ENCODE peak calls at places on chromosomes 3 and 15, in four cellular contexts. D is breast epithelium, N is psoas muscle, L is neural progenitor cell. T is an unnamed sample.

GRCh38 chr3:189269356-189269755 is 97.6 kb downstream of the TPRG1 start:
- DNase-seq in D (no peak), N (no peak), L (no peak), T (no peak)

GRCh38 chr3:168155207-168155785 is 59.6 kb upstream of the GOLIM4 start:
- DNase-seq in D (no peak), N (no peak), L (no peak), T (no peak)

GRCh38 chr15:31215490-31216209 is 111.0 kb upstream of the KLF13 start:
- DNase-seq in D (peak), N (peak), L (peak), T (peak)

GRCh38 chr15:74422723-74423442 is 10.9 kb downstream of the SEMA7A start:
- DNase-seq in D (peak), N (no peak), L (peak), T (no peak)

GRCh38 chr15:64017082-64017588 is 29.1 kb downstream of the DAPK2 start:
- DNase-seq in D (no peak), N (no peak), L (no peak), T (no peak)

GRCh38 chr3:114800272-114800671 is 346.8 kb downstream of the ZBTB20 start:
- DNase-seq in D (no peak), N (no peak), L (no peak), T (no peak)

GRCh38 chr3:160754371-160754854 is 1.6 kb upstream of the PPM1L start:
- DNase-seq in D (no peak), N (peak), L (peak), T (peak)

GRCh38 chr15:70291696-70292510 is 194.2 kb upstream of the TLE3 start:
- DNase-seq in D (peak), N (no peak), L (no peak), T (no peak)

GRCh38 chr3:182092662-182093262 is 381.0 kb downstream of the SOX2 start:
- DNase-seq in D (no peak), N (no peak), L (peak), T (no peak)

GRCh38 chr3:66531256-66531655 is 30.4 kb upstream of the LRIG1 start:
- DNase-seq in D (no peak), N (no peak), L (peak), T (no peak)

GRCh38 chr3:40464339-40465110 is 7.4 kb downstream of the RPL14 start:
- DNase-seq in D (no peak), N (no peak), L (no peak), T (no peak)

GRCh38 chr3:50341996-50342732 is 1.5 kb upstream of the RASSF1 start:
- DNase-seq in D (no peak), N (no peak), L (no peak), T (no peak)

GRCh38 chr3:187085933-187086332 is 53.4 kb downstream of the RPL39L start:
- DNase-seq in D (no peak), N (no peak), L (no peak), T (no peak)

GRCh38 chr3:73759290-73759689 is 134.5 kb upstream of the PDZRN3 start:
- DNase-seq in D (no peak), N (no peak), L (no peak), T (no peak)

GRCh38 chr15:63628123-63628822 is 31.1 kb downstream of the FBXL22 start:
- DNase-seq in D (peak), N (no peak), L (no peak), T (no peak)

GRCh38 chr3:120258009-120258408 is 27.0 kb downstream of the GPR156 start:
- DNase-seq in D (no peak), N (no peak), L (no peak), T (no peak)

GRCh38 chr3:161548301-161548700 is 51.7 kb downstream of the OTOL1 start:
- DNase-seq in D (no peak), N (no peak), L (no peak), T (no peak)

GRCh38 chr3:179942560-179943075 is 94.1 kb downstream of the PEX5L start:
- DNase-seq in D (no peak), N (no peak), L (no peak), T (no peak)

GRCh38 chr3:183061431-183062172 is 37.7 kb downstream of the MCCC1 start:
- DNase-seq in D (no peak), N (no peak), L (no peak), T (no peak)

GRCh38 chr3:150760431-150761200 is 2.4 kb downstream of the SIAH2 start:
- DNase-seq in D (no peak), N (no peak), L (no peak), T (no peak)

GRCh38 chr3:110664148-110664547 is 407.5 kb upstream of the NECTIN3 start:
- DNase-seq in D (no peak), N (no peak), L (no peak), T (no peak)

GRCh38 chr15:73053398-73053723 is 1.1 kb downstream of the NEO1 start:
- DNase-seq in D (no peak), N (no peak), L (peak), T (no peak)

GRCh38 chr15:91152896-91153581 is 53.0 kb downstream of the SV2B start:
- DNase-seq in D (no peak), N (no peak), L (no peak), T (no peak)

DNA sequence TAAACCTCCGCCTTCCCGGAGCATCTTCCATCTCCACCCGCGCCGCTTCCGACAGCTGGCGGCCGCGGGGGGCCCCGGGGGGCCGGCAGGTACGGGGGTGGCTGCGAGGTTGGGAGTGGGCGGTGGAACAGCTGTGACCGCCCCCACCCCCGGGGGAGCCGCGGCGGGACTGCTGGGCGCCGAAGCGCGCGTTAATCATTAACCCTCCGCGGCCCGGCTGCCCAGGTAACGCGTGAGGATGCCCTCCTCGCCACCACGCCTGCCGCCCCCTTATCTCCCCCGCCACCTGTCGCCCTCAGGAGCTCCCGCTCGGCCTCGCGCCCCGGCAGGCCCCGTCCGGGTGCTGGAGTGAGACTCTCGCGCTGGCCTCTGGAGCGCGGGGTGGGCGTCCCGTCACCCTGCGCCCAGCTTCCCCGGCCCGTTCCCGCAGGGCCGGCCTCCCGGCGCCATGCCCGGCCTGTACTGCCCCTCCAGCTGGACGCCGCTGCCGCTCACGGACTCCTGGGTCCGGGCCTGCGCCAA is 757 bp downstream of the VWA5B2 start:
- DNase-seq in D (no peak), N (no peak), L (peak), T (no peak)
- H3K4me3 ChIP-seq in D (peak), N (peak), L (peak), T (peak)

DNA sequence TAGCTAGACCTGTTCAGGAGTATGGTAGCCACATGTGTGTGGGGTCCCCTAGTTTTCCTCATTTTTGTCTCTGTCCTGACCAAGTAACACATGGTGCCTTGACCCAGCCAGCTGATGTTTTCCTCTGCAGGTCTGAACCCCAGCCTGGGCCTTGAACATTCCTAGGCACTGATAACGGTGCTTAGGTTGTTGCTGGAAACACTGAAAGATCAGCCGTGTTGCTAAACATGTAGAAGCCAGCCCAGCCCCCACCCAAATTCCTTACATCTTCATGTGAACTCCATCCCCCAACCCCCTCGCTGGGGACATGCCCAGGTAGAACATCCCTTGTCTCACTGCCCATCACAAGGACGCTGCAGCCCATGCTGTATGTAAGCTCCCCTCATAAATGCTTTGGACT is 18.7 kb downstream of the RTP3 start:
- DNase-seq in D (no peak), N (no peak), L (no peak), T (peak)
- H3K4me3 ChIP-seq in D (no peak), N (no peak), L (no peak), T (no peak)

GRCh38 chr3:69763976-69764851 is 24.9 kb downstream of the MITF start:
- DNase-seq in D (no peak), N (no peak), L (no peak), T (no peak)
- H3K4me3 ChIP-seq in D (no peak), N (peak), L (no peak), T (no peak)

DNA sequence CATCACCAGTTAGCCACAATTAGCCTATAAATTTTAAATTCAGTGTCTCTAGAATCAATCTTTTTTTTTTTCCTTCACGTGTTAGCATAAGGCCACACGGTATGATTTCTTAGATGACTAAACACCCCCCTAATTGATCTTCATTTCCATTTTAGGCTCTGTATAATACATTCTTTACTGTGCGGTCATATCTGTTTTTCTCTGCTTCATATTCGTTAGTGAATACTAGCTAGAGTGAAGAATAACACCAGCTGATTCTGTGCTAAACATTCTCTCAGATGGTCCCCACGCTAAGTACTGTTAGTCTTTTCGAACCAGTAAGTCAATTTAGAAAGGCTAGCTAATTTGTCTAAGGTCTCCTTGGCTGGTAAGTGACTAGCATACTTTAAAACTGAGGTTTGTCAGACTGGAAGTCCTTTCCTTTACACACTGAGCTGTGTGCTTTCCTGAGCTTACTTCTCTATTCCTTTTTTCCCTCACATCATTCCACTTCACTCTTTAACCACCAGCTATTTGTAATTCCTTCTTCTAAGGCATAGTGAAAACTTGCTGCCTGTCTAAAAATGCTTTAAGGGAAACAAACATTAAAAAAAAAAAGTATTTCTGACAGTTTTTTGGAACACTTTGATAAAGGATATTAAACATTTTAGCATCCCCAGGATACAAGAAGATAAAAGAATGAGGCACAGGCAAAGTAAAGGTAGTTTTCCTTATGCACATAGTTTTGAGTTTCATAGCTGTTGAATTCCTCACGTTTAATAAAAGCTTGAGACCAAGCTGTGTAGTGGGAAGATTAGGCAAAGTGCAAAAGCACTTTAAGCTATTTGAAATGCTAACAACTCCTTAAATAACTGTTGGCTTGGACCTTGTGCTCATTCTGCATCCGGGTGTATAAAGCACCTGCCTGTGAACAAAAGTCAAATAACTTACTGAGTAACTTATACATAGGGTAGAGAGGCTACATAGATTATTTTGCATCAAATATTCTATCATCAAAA is 17.1 kb downstream of the ZFAND6 start:
- DNase-seq in D (no peak), N (no peak), L (no peak), T (no peak)
- H3K4me3 ChIP-seq in D (no peak), N (no peak), L (no peak), T (no peak)

GRCh38 chr3:190686011-190686410 is 172.1 kb downstream of the IL1RAP start:
- DNase-seq in D (no peak), N (no peak), L (no peak), T (no peak)

DNA sequence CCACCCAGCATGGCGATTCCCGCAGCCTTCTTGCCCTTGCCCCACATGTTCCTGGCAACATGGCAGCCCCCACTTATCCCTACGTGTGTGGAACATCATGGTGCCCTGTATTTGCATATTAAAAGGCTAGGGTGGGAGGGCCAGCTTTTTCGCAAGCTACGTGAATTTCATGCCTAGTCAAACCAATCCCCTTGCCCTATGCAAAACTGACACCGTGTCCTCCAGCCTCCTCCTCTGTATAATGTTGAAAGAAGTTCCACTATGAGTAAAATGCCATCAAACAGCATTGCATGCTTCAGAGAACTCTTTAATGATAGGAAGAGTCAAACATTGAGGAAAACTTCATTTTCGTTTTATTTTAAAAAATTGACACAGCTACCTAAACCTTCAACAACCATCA is 170.9 kb downstream of the IL1RAP start:
- DNase-seq in D (no peak), N (no peak), L (no peak), T (no peak)
- H3K4me3 ChIP-seq in D (no peak), N (no peak), L (no peak), T (no peak)

DNA sequence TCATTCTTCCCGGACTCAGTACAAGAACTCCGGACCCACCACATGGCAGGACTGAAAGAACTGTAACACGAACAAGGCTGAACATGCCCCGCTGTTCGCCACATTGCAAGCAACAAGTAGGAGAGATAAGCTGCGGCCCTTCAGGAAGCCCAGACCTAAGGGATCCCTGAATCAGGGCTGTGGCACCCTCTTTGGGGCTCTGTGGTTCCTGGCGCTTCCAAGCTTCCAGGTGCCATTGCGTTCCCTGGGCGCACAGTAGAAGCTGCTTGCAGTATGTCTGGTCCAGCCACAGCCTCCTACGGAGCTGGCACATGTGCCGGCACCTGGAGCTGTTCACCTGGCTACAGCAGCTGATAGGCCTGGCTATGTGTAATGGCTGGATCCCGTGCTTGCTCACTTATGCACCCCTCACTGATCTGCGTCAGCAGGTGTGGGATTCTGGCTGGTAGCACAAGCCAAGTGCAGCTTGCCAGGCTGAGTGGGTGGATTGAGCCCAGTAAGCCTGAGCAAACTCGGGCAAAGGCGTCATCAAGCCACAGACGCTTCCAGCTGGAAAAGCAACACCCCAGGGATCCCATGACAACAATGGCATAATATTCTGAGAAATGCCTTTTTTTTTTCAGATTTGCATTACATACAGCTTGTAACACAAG is 748.6 kb upstream of the GBE1 start:
- DNase-seq in D (no peak), N (no peak), L (no peak), T (peak)
- H3K4me3 ChIP-seq in D (no peak), N (no peak), L (no peak), T (no peak)

DNA sequence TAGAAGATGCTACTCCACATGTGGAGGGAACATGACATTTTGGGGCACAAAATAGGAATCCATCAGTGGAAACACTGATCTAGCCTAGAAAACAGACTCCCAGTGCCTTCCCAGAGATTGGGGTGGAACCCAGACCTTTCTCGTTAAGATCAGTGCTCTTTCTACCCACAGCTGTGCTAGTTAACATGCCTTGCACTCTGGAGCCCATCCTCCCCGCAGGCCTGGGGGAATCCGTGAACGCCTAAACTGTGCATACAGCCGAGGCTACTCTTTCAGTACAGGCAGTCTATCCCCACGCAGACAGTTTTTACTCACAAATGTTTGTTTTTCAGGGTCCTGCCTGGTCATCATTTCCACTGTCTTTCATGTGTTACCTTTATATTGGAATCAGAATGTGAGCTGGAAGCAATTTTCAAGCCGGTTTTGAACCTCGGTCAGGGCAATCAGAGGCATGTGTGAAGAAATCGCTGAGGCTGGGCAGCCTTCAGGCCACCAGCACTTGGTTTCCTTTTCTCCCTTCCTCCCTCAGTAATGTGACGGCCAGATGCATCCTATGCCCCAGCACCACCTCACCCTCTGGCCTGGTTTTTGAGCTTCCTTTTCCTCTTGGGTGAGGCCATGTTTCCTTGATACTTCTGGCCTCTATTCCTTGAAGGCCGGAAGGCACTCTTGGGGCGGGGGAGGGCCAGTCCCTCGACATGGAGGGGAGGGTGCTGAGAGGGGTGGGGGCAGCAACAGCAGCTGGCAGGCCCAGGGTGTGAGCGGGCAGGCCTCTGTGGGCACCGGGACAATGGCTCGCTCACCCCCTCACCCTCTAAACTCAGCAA is 123.6 kb upstream of the GALNT15 start:
- DNase-seq in D (no peak), N (no peak), L (no peak), T (no peak)
- H3K4me3 ChIP-seq in D (peak), N (peak), L (no peak), T (no peak)